ENCODE peak calls at places on chromosomes 5 and 9, in seven cellular contexts. I, H, W, U, O, G and Z are unnamed samples.

GRCh38 chr5:125316913-125317545 is 570.6 kb upstream of the ZNF608 start:
- DNase-seq in W (no peak), U (no peak), G (no peak), I (no peak), H (no peak), O (no peak), Z (no peak)

GRCh38 chr5:6319116-6319515 is 59.2 kb downstream of the MED10 start:
- DNase-seq in I (no peak), W (no peak), H (no peak), G (no peak), O (no peak), U (no peak), Z (no peak)

GRCh38 chr5:175321927-175322532 is 122.0 kb downstream of the DRD1 start:
- DNase-seq in G (peak; percentile 67), H (no peak), I (no peak), U (no peak), W (peak; percentile 77), O (peak; percentile 58), Z (peak; percentile 1)

GRCh38 chr9:15485836-15486678 is 24.7 kb downstream of the PSIP1 start:
- DNase-seq in O (no peak), I (no peak), H (no peak), G (no peak), W (peak; percentile 37), U (no peak), Z (peak; percentile 31)

GRCh38 chr5:3392306-3392939 is 203.2 kb upstream of the IRX1 start:
- DNase-seq in H (no peak), I (no peak), O (no peak), W (no peak), U (no peak), G (no peak), Z (no peak)

GRCh38 chr5:159905496-159905895 is 10.8 kb upstream of the ADRA1B start:
- DNase-seq in W (peak; percentile 96), H (no peak), U (peak; percentile 88), G (peak; percentile 73), I (no peak), O (no peak), Z (no peak)

GRCh38 chr9:135221951-135222631 is 134.6 kb downstream of the OLFM1 start:
- DNase-seq in O (no peak), G (no peak), H (no peak), W (no peak), I (no peak), U (no peak), Z (no peak)

GRCh38 chr5:158013939-158014338 is 155.0 kb upstream of the CLINT1 start:
- DNase-seq in U (peak; percentile 36), I (no peak), H (no peak), W (peak; percentile 64), G (no peak), O (no peak), Z (no peak)

GRCh38 chr9:133202145-133202513 is 6.9 kb downstream of the OBP2B start:
- DNase-seq in O (no peak), I (no peak), G (no peak), H (no peak), W (no peak), U (no peak), Z (no peak)

GRCh38 chr9:127293767-127294166 is 29.2 kb downstream of the GARNL3 start:
- DNase-seq in W (no peak), G (no peak), I (no peak), U (no peak), H (no peak), O (no peak), Z (no peak)

GRCh38 chr9:6782378-6782777 is 24.6 kb downstream of the KDM4C start:
- DNase-seq in G (no peak), I (no peak), W (no peak), O (no peak), U (no peak), H (no peak), Z (no peak)

GRCh38 chr5:139543423-139543991 is 17.6 kb upstream of the UBE2D2 start:
- DNase-seq in W (no peak), I (peak; percentile 22), G (no peak), H (peak; percentile 22), O (peak; percentile 45), U (no peak), Z (peak; percentile 42)

GRCh38 chr9:134054891-134055811 is 12.7 kb downstream of the BRD3 start:
- DNase-seq in I (no peak), O (no peak), W (no peak), H (no peak), U (no peak), G (no peak), Z (no peak)

GRCh38 chr5:132419517-132420468 is 50.3 kb downstream of the SLC22A5 start:
- DNase-seq in W (peak; percentile 87), H (peak; percentile 58), G (peak; percentile 83), U (peak; percentile 75), I (peak; percentile 27), O (peak; percentile 66), Z (peak; percentile 48)

GRCh38 chr5:60334281-60334713 is 365.7 kb downstream of the DEPDC1B start:
- DNase-seq in G (no peak), W (peak; percentile 59), H (no peak), I (no peak), U (peak; percentile 89), O (no peak), Z (no peak)

GRCh38 chr9:109632817-109633216 is 134.7 kb upstream of the PTPN3 start:
- DNase-seq in I (no peak), U (no peak), O (no peak), G (no peak), H (no peak), W (no peak), Z (no peak)

GRCh38 chr9:101849102-101849707 is 110.8 kb upstream of the GRIN3A start:
- DNase-seq in G (no peak), W (no peak), H (no peak), O (no peak), U (no peak), I (no peak), Z (no peak)

GRCh38 chr9:2241461-2241874 is 226.3 kb downstream of the SMARCA2 start:
- DNase-seq in G (no peak), H (no peak), O (peak; percentile 90), I (no peak), W (no peak), U (peak; percentile 71), Z (no peak)

GRCh38 chr5:68911840-68912690 is 181.7 kb upstream of the SLC30A5 start:
- DNase-seq in I (no peak), W (peak; percentile 61), U (peak; percentile 37), G (no peak), O (no peak), H (no peak), Z (no peak)

GRCh38 chr9:137787786-137788505 is 89.6 kb upstream of the CACNA1B start:
- DNase-seq in H (no peak), G (no peak), O (no peak), U (no peak), I (no peak), W (no peak), Z (no peak)

GRCh38 chr5:10257870-10258269 is 7.8 kb downstream of the CCT5 start:
- DNase-seq in H (no peak), I (no peak), O (no peak), G (no peak), W (no peak), U (no peak), Z (no peak)

GRCh38 chr9:134517069-134517680 is 124.4 kb upstream of the COL5A1 start:
- DNase-seq in I (no peak), G (no peak), O (no peak), H (no peak), W (no peak), U (no peak), Z (no peak)

GRCh38 chr9:69044226-69045219 is 9.0 kb downstream of the FXN start:
- DNase-seq in W (no peak), H (no peak), U (peak; percentile 63), I (no peak), O (no peak), G (no peak), Z (no peak)

GRCh38 chr5:60036539-60036938 is 143.0 kb upstream of the PDE4D start:
- DNase-seq in G (no peak), H (no peak), I (no peak), U (no peak), W (no peak), O (no peak), Z (no peak)

GRCh38 chr5:177473461-177473991 is at the start of gene DBN1:
- DNase-seq in U (peak; percentile 64), G (peak; percentile 47), W (peak; percentile 56), H (no peak), I (no peak), O (no peak), Z (no peak)

GRCh38 chr9:14303526-14303925 is 10.4 kb downstream of the NFIB start:
- DNase-seq in W (no peak), G (no peak), U (no peak), I (no peak), O (no peak), H (no peak), Z (no peak)